ENCODE peak calls at places on chromosomes 16 and 17, in four cellular contexts. One of them, this sample, is unnamed.
A peak's percentile ranks its signal among the peaks of the same experiment; 100 is the strongest.

GRCh38 chr17:78724544-78724943 is 57.5 kb downstream of the CYTH1 start:
- DNase-seq in breast epithelium: no peak
- DNase-seq in choroid plexus epithelial cell: no peak
- DNase-seq in CD8-positive, alpha-beta T cell: no peak
- DNase-seq in this sample: no peak

GRCh38 chr17:8909621-8910292 is 42.3 kb upstream of the PIK3R6 start:
- DNase-seq in CD8-positive, alpha-beta T cell: no peak
- DNase-seq in choroid plexus epithelial cell: no peak
- DNase-seq in breast epithelium: no peak
- DNase-seq in this sample: no peak

GRCh38 chr17:3802461-3803307 is 1.7 kb upstream of the ITGAE start:
- DNase-seq in choroid plexus epithelial cell: peak; percentile 93
- DNase-seq in CD8-positive, alpha-beta T cell: no peak
- DNase-seq in breast epithelium: peak; percentile 29
- DNase-seq in this sample: peak; percentile 89

GRCh38 chr16:1095450-1096163 is 437 bp downstream of the C1QTNF8 start:
- DNase-seq in choroid plexus epithelial cell: no peak
- DNase-seq in breast epithelium: no peak
- DNase-seq in CD8-positive, alpha-beta T cell: no peak
- DNase-seq in this sample: no peak

GRCh38 chr17:75048396-75048933 is 1.4 kb downstream of the KCTD2 start:
- DNase-seq in breast epithelium: no peak
- DNase-seq in choroid plexus epithelial cell: no peak
- DNase-seq in CD8-positive, alpha-beta T cell: no peak
- DNase-seq in this sample: no peak

GRCh38 chr16:10256855-10257641 is 74.8 kb upstream of the GRIN2A start:
- DNase-seq in choroid plexus epithelial cell: peak; percentile 43
- DNase-seq in CD8-positive, alpha-beta T cell: peak; percentile 46
- DNase-seq in breast epithelium: no peak
- DNase-seq in this sample: peak; percentile 4

GRCh38 chr16:11183035-11183812 is 72.8 kb downstream of the SOCS1 start:
- DNase-seq in choroid plexus epithelial cell: no peak
- DNase-seq in breast epithelium: no peak
- DNase-seq in CD8-positive, alpha-beta T cell: no peak
- DNase-seq in this sample: no peak

GRCh38 chr17:44010966-44011647 is 3.7 kb downstream of the TMEM101 start:
- DNase-seq in breast epithelium: no peak
- DNase-seq in CD8-positive, alpha-beta T cell: no peak
- DNase-seq in choroid plexus epithelial cell: peak; percentile 89
- DNase-seq in this sample: peak; percentile 84

GRCh38 chr16:57628782-57629181 is 352 bp downstream of the ADGRG1 start:
- DNase-seq in breast epithelium: no peak
- DNase-seq in CD8-positive, alpha-beta T cell: no peak
- DNase-seq in choroid plexus epithelial cell: no peak
- DNase-seq in this sample: no peak

GRCh38 chr17:76529643-76530488 is 7.6 kb downstream of the CYGB start:
- DNase-seq in choroid plexus epithelial cell: peak; percentile 77
- DNase-seq in breast epithelium: peak; percentile 55
- DNase-seq in CD8-positive, alpha-beta T cell: no peak
- DNase-seq in this sample: peak; percentile 57

GRCh38 chr16:80283450-80284392 is 257.1 kb upstream of the DYNLRB2 start:
- DNase-seq in choroid plexus epithelial cell: no peak
- DNase-seq in breast epithelium: no peak
- DNase-seq in CD8-positive, alpha-beta T cell: no peak
- DNase-seq in this sample: no peak

GRCh38 chr17:77444653-77445029 is 303.9 kb downstream of the SEC14L1 start:
- DNase-seq in CD8-positive, alpha-beta T cell: no peak
- DNase-seq in breast epithelium: no peak
- DNase-seq in choroid plexus epithelial cell: no peak
- DNase-seq in this sample: no peak

GRCh38 chr16:47004652-47005051 is 31.2 kb upstream of the DNAJA2 start:
- DNase-seq in breast epithelium: no peak
- DNase-seq in choroid plexus epithelial cell: no peak
- DNase-seq in CD8-positive, alpha-beta T cell: no peak
- DNase-seq in this sample: no peak

GRCh38 chr17:81440511-81441244 is 45.4 kb downstream of the BAHCC1 start:
- DNase-seq in CD8-positive, alpha-beta T cell: no peak
- DNase-seq in choroid plexus epithelial cell: no peak
- DNase-seq in breast epithelium: no peak
- DNase-seq in this sample: no peak

GRCh38 chr17:64661981-64662773 is at the start of gene SMURF2:
- DNase-seq in choroid plexus epithelial cell: peak; percentile 55
- DNase-seq in breast epithelium: peak; percentile 70
- DNase-seq in CD8-positive, alpha-beta T cell: peak; percentile 79
- DNase-seq in this sample: peak; percentile 65

GRCh38 chr17:53032861-53033271 is 789.9 kb upstream of the KIF2B start:
- DNase-seq in breast epithelium: no peak
- DNase-seq in CD8-positive, alpha-beta T cell: no peak
- DNase-seq in choroid plexus epithelial cell: peak; percentile 5
- DNase-seq in this sample: peak; percentile 25

GRCh38 chr16:27767971-27768591 is 218.1 kb downstream of the KATNIP start:
- DNase-seq in CD8-positive, alpha-beta T cell: no peak
- DNase-seq in choroid plexus epithelial cell: no peak
- DNase-seq in breast epithelium: no peak
- DNase-seq in this sample: no peak

GRCh38 chr17:3804503-3804931 is 3.5 kb upstream of the ITGAE start:
- DNase-seq in breast epithelium: no peak
- DNase-seq in choroid plexus epithelial cell: peak; percentile 69
- DNase-seq in CD8-positive, alpha-beta T cell: no peak
- DNase-seq in this sample: peak; percentile 65

GRCh38 chr17:73423159-73423715 is 111.4 kb upstream of the CDC42EP4 start:
- DNase-seq in breast epithelium: no peak
- DNase-seq in CD8-positive, alpha-beta T cell: no peak
- DNase-seq in choroid plexus epithelial cell: no peak
- DNase-seq in this sample: no peak

DNA sequence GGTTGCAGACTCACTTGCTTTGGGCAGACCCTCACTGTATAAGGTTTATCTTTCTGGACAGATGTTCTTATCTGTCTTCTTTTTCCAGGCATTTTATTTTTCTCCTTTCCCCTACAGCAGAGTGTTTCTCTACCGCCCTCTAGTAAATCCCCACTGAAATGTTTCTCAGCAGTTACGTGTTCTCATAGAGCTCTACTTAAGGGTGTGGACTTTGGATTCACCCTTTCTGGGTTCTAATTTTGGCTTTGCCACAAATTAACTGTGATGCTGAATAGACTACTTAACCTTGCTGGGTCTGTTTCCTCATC is 2.0 kb downstream of the ADAT1 start:
- DNase-seq in choroid plexus epithelial cell: peak; percentile 71
- DNase-seq in breast epithelium: no peak
- DNase-seq in CD8-positive, alpha-beta T cell: no peak
- DNase-seq in this sample: peak; percentile 65
- TF ChIP-seq CTCF in choroid plexus epithelial cell: peak; percentile 66
- TF ChIP-seq CTCF in breast epithelium: no peak
- TF ChIP-seq CTCF in CD8-positive, alpha-beta T cell: peak; percentile 38
- TF ChIP-seq CTCF in this sample: peak; percentile 75

DNA sequence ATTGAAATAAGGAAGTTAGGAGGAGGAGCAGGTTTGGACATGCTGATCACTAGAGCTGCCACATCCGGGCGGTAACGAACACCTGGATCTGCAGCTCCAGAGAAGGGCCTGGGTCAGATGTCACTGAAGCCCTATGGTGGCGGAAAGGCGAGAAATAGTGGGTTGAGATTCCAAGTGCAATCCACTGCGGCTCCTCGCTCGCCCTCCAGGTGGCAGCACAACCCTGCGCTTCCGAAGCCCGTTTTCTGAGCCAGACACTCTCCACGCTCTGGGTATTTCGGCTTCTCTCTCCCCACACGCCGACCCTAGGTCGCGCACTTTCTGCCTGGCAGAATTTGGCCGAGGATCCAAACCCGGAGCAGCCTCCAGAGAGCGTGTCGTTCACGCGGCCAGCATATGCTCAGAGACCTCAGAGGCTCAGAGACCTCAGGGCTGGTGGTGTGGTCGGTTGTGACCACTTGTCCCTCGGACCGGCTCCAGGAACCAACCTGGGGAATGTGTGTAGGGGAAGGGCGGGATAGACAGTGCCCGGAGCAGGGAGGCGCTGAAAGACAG is 922 bp upstream of the SLC2A4 start:
- DNase-seq in breast epithelium: peak; percentile 73
- DNase-seq in CD8-positive, alpha-beta T cell: peak; percentile 87
- DNase-seq in choroid plexus epithelial cell: peak; percentile 82
- DNase-seq in this sample: peak; percentile 72
- H3K4me3 ChIP-seq in breast epithelium: peak overlapping the region; percentile 67
- H3K4me3 ChIP-seq in CD8-positive, alpha-beta T cell: peak overlapping the region; percentile 46
- H3K4me3 ChIP-seq in choroid plexus epithelial cell: peak overlapping the region; percentile 37
- H3K4me3 ChIP-seq in this sample: peak overlapping the region; percentile 36

GRCh38 chr17:63405741-63406261 is 40.3 kb downstream of the CYB561 start:
- DNase-seq in breast epithelium: no peak
- DNase-seq in choroid plexus epithelial cell: peak; percentile 90
- DNase-seq in CD8-positive, alpha-beta T cell: no peak
- DNase-seq in this sample: peak; percentile 85
- TF ChIP-seq CTCF in breast epithelium: peak; percentile 37
- TF ChIP-seq CTCF in choroid plexus epithelial cell: peak; percentile 69
- TF ChIP-seq CTCF in CD8-positive, alpha-beta T cell: peak; percentile 60
- TF ChIP-seq CTCF in this sample: peak; percentile 69

GRCh38 chr16:85028638-85029412 is 1.2 kb downstream of the KIAA0513 start:
- DNase-seq in choroid plexus epithelial cell: no peak
- DNase-seq in breast epithelium: peak; percentile 70
- DNase-seq in CD8-positive, alpha-beta T cell: peak; percentile 76
- DNase-seq in this sample: peak; percentile 61
- H3K4me3 ChIP-seq in choroid plexus epithelial cell: no peak overlapping the region
- H3K4me3 ChIP-seq in breast epithelium: peak overlapping the region; percentile 90
- H3K4me3 ChIP-seq in CD8-positive, alpha-beta T cell: peak overlapping the region; percentile 64
- H3K4me3 ChIP-seq in this sample: peak overlapping the region; percentile 63

GRCh38 chr16:67660564-67661028 is at the start of gene PARD6A:
- DNase-seq in choroid plexus epithelial cell: peak; percentile 97
- DNase-seq in CD8-positive, alpha-beta T cell: peak; percentile 95
- DNase-seq in breast epithelium: peak; percentile 90
- DNase-seq in this sample: peak; percentile 97
- TF ChIP-seq CTCF in choroid plexus epithelial cell: no peak
- TF ChIP-seq CTCF in CD8-positive, alpha-beta T cell: no peak
- TF ChIP-seq CTCF in breast epithelium: no peak
- TF ChIP-seq CTCF in this sample: no peak

This sample was measured in astrocyte of the spinal cord.